ENCODE peak calls at places on chromosomes 12 and 14, in five cellular contexts. One of them, this sample, is unnamed.

GRCh38 chr14:59394268-59394667 is 70.9 kb downstream of the GPR135 start:
- DNase-seq in nephron progenitor cell: no peak
- DNase-seq in uterus: no peak
- DNase-seq in mesothelial cell of epicardium: no peak
- DNase-seq in HFFc6: no peak
- DNase-seq in this sample: no peak

GRCh38 chr12:4664111-4664510 is 15.2 kb downstream of the NDUFA9 start:
- DNase-seq in nephron progenitor cell: no peak
- DNase-seq in uterus: no peak
- DNase-seq in mesothelial cell of epicardium: no peak
- DNase-seq in HFFc6: peak; percentile 86
- DNase-seq in this sample: no peak

GRCh38 chr12:47312794-47313426 is 233.2 kb upstream of the AMIGO2 start:
- DNase-seq in nephron progenitor cell: no peak
- DNase-seq in uterus: no peak
- DNase-seq in mesothelial cell of epicardium: no peak
- DNase-seq in HFFc6: no peak
- DNase-seq in this sample: no peak

GRCh38 chr12:19852100-19852855 is 413.0 kb downstream of the AEBP2 start:
- DNase-seq in nephron progenitor cell: no peak
- DNase-seq in uterus: no peak
- DNase-seq in mesothelial cell of epicardium: no peak
- DNase-seq in HFFc6: no peak
- DNase-seq in this sample: no peak

GRCh38 chr12:64457036-64457435 is 5.1 kb downstream of the TBK1 start:
- DNase-seq in nephron progenitor cell: no peak
- DNase-seq in uterus: no peak
- DNase-seq in mesothelial cell of epicardium: no peak
- DNase-seq in HFFc6: no peak
- DNase-seq in this sample: no peak

GRCh38 chr12:12974211-12974610 is 22.2 kb upstream of the GPRC5D start:
- DNase-seq in nephron progenitor cell: no peak
- DNase-seq in uterus: no peak
- DNase-seq in mesothelial cell of epicardium: no peak
- DNase-seq in HFFc6: no peak
- DNase-seq in this sample: no peak

GRCh38 chr12:104865080-104865479 is 93.0 kb downstream of the SLC41A2 start:
- DNase-seq in nephron progenitor cell: no peak
- DNase-seq in uterus: no peak
- DNase-seq in mesothelial cell of epicardium: no peak
- DNase-seq in HFFc6: no peak
- DNase-seq in this sample: no peak

GRCh38 chr12:125245601-125246345 is 180.5 kb downstream of the AACS start:
- DNase-seq in nephron progenitor cell: no peak
- DNase-seq in uterus: no peak
- DNase-seq in mesothelial cell of epicardium: no peak
- DNase-seq in HFFc6: no peak
- DNase-seq in this sample: peak; percentile 14

GRCh38 chr14:35669782-35670181 is 135.8 kb downstream of the INSM2 start:
- DNase-seq in nephron progenitor cell: no peak
- DNase-seq in uterus: no peak
- DNase-seq in mesothelial cell of epicardium: no peak
- DNase-seq in HFFc6: peak; percentile 77
- DNase-seq in this sample: no peak

GRCh38 chr12:6958609-6959375 is 7.6 kb downstream of the PTPN6 start:
- DNase-seq in nephron progenitor cell: no peak
- DNase-seq in uterus: no peak
- DNase-seq in mesothelial cell of epicardium: no peak
- DNase-seq in HFFc6: no peak
- DNase-seq in this sample: no peak

GRCh38 chr14:103584326-103584915 is 21.7 kb downstream of the COA8 start:
- DNase-seq in nephron progenitor cell: no peak
- DNase-seq in uterus: no peak
- DNase-seq in mesothelial cell of epicardium: no peak
- DNase-seq in HFFc6: no peak
- DNase-seq in this sample: no peak

GRCh38 chr12:45731376-45731775 is 1.9 kb downstream of the ARID2 start:
- DNase-seq in nephron progenitor cell: no peak
- DNase-seq in uterus: no peak
- DNase-seq in mesothelial cell of epicardium: no peak
- DNase-seq in HFFc6: no peak
- DNase-seq in this sample: no peak

GRCh38 chr12:18998343-18999270 is 130.9 kb upstream of the PLEKHA5 start:
- DNase-seq in nephron progenitor cell: no peak
- DNase-seq in uterus: no peak
- DNase-seq in mesothelial cell of epicardium: no peak
- DNase-seq in HFFc6: peak; percentile 85
- DNase-seq in this sample: peak; percentile 73

GRCh38 chr14:94342334-94342934 is 19.3 kb upstream of the SERPINA6 start:
- DNase-seq in nephron progenitor cell: no peak
- DNase-seq in uterus: peak; percentile 76
- DNase-seq in mesothelial cell of epicardium: no peak
- DNase-seq in HFFc6: peak; percentile 92
- DNase-seq in this sample: peak; percentile 100

GRCh38 chr12:32661706-32662105 is 17.4 kb upstream of the DNM1L start:
- DNase-seq in nephron progenitor cell: no peak
- DNase-seq in uterus: no peak
- DNase-seq in mesothelial cell of epicardium: no peak
- DNase-seq in HFFc6: no peak
- DNase-seq in this sample: no peak

GRCh38 chr14:52283099-52283498 is 15.6 kb downstream of the PTGDR start:
- DNase-seq in nephron progenitor cell: no peak
- DNase-seq in uterus: no peak
- DNase-seq in mesothelial cell of epicardium: no peak
- DNase-seq in HFFc6: no peak
- DNase-seq in this sample: no peak

GRCh38 chr12:97560766-97561165 is 98.2 kb downstream of the RMST start:
- DNase-seq in nephron progenitor cell: no peak
- DNase-seq in uterus: no peak
- DNase-seq in mesothelial cell of epicardium: no peak
- DNase-seq in HFFc6: no peak
- DNase-seq in this sample: no peak

GRCh38 chr12:31465002-31465401 is 125.9 kb downstream of the DENND5B start:
- DNase-seq in nephron progenitor cell: no peak
- DNase-seq in uterus: no peak
- DNase-seq in mesothelial cell of epicardium: no peak
- DNase-seq in HFFc6: no peak
- DNase-seq in this sample: no peak

GRCh38 chr12:50848963-50849362 is 6.2 kb downstream of the TMPRSS12 start:
- DNase-seq in nephron progenitor cell: no peak
- DNase-seq in uterus: no peak
- DNase-seq in mesothelial cell of epicardium: no peak
- DNase-seq in HFFc6: no peak
- DNase-seq in this sample: no peak

GRCh38 chr12:82357340-82357739 is 847 bp downstream of the CCDC59 start:
- DNase-seq in nephron progenitor cell: no peak
- DNase-seq in uterus: no peak
- DNase-seq in mesothelial cell of epicardium: no peak
- DNase-seq in HFFc6: no peak
- DNase-seq in this sample: no peak

GRCh38 chr12:54213084-54213483 is 24.3 kb upstream of the SMUG1 start:
- DNase-seq in nephron progenitor cell: no peak
- DNase-seq in uterus: no peak
- DNase-seq in mesothelial cell of epicardium: no peak
- DNase-seq in HFFc6: peak; percentile 12
- DNase-seq in this sample: no peak

GRCh38 chr12:129901256-129901655 is 2.6 kb downstream of the TMEM132D start:
- DNase-seq in nephron progenitor cell: no peak
- DNase-seq in uterus: no peak
- DNase-seq in mesothelial cell of epicardium: no peak
- DNase-seq in HFFc6: no peak
- DNase-seq in this sample: no peak

GRCh38 chr12:27505771-27506170 is 18.2 kb upstream of the PPFIBP1 start:
- DNase-seq in nephron progenitor cell: no peak
- DNase-seq in uterus: no peak
- DNase-seq in mesothelial cell of epicardium: no peak
- DNase-seq in HFFc6: no peak
- DNase-seq in this sample: no peak

GRCh38 chr12:15192721-15193120 is 28.5 kb downstream of the RERG start:
- DNase-seq in nephron progenitor cell: no peak
- DNase-seq in uterus: no peak
- DNase-seq in mesothelial cell of epicardium: no peak
- DNase-seq in HFFc6: no peak
- DNase-seq in this sample: no peak

GRCh38 chr12:106113042-106113441 is 25.7 kb downstream of the NUAK1 start:
- DNase-seq in nephron progenitor cell: no peak
- DNase-seq in uterus: no peak
- DNase-seq in mesothelial cell of epicardium: no peak
- DNase-seq in HFFc6: peak; percentile 62
- DNase-seq in this sample: no peak

GRCh38 chr12:27221625-27222387 is 22.3 kb upstream of the STK38L start:
- DNase-seq in nephron progenitor cell: no peak
- DNase-seq in uterus: no peak
- DNase-seq in mesothelial cell of epicardium: no peak
- DNase-seq in HFFc6: no peak
- DNase-seq in this sample: no peak

GRCh38 chr12:131388164-131388795 is 322.6 kb upstream of the SFSWAP start:
- DNase-seq in nephron progenitor cell: no peak
- DNase-seq in uterus: no peak
- DNase-seq in mesothelial cell of epicardium: no peak
- DNase-seq in HFFc6: no peak
- DNase-seq in this sample: no peak

GRCh38 chr12:65765436-65765813 is 58.9 kb upstream of the HMGA2 start:
- DNase-seq in nephron progenitor cell: no peak
- DNase-seq in uterus: no peak
- DNase-seq in mesothelial cell of epicardium: no peak
- DNase-seq in HFFc6: peak; percentile 50
- DNase-seq in this sample: peak; percentile 81

GRCh38 chr14:68793734-68794129 is 865 bp upstream of the ZFP36L1 start:
- DNase-seq in nephron progenitor cell: no peak
- DNase-seq in uterus: no peak
- DNase-seq in mesothelial cell of epicardium: no peak
- DNase-seq in HFFc6: no peak
- DNase-seq in this sample: no peak
- TF ChIP-seq CTCF in nephron progenitor cell: no peak
- TF ChIP-seq CTCF in uterus: no peak
- TF ChIP-seq CTCF in mesothelial cell of epicardium: no peak
- TF ChIP-seq CTCF in HFFc6: no peak
- TF ChIP-seq CTCF in this sample: no peak

GRCh38 chr14:65320661-65321308 is 91.7 kb upstream of the FUT8 start:
- DNase-seq in nephron progenitor cell: no peak
- DNase-seq in uterus: no peak
- DNase-seq in mesothelial cell of epicardium: no peak
- DNase-seq in HFFc6: no peak
- DNase-seq in this sample: no peak
- TF ChIP-seq CTCF in nephron progenitor cell: no peak
- TF ChIP-seq CTCF in uterus: no peak
- TF ChIP-seq CTCF in mesothelial cell of epicardium: no peak
- TF ChIP-seq CTCF in HFFc6: no peak
- TF ChIP-seq CTCF in this sample: no peak

DNA sequence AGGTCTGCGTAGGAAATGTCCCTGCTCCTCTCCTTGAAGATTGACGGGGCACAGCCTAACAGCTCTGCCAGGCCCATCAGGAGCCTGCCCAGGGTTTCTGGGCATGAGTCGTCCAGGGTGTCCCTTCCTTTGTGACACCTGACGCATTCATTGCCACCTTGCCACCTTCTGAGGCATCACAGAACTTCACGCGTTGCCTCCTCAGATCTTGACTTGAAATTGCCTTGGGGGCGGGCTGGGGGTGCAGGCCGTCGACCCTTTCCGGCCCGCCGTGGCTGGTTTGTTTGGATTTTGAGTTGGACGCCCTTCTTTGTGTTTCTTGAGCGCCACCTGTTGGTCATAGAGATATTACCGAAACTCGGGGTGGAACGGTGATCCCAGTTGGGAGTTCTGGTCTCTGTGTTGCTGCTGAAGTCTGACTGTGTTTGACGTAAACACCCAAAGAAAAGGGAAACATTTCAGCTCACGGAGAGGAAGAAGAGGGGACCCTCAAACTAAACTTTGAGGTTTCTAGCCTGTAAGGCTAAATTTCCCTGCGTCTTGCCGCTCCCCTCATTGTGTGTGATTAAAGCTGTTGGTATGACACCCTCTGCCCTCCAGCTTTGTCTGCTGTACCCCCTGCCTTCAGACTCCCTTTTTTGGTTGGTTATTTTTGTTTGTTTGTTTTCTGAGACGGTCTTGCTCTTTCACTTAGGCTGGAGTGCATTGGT is 44.6 kb downstream of the MLXIP start:
- DNase-seq in nephron progenitor cell: peak; percentile 85
- DNase-seq in uterus: peak; percentile 79
- DNase-seq in mesothelial cell of epicardium: no peak
- DNase-seq in HFFc6: peak; percentile 61
- DNase-seq in this sample: peak; percentile 75
- TF ChIP-seq CTCF in nephron progenitor cell: peak; percentile 71
- TF ChIP-seq CTCF in uterus: peak; percentile 89
- TF ChIP-seq CTCF in mesothelial cell of epicardium: peak; percentile 84
- TF ChIP-seq CTCF in HFFc6: peak; percentile 94
- TF ChIP-seq CTCF in this sample: peak; percentile 68

GRCh38 chr12:115467531-115467930 is 783.6 kb upstream of the TBX3 start:
- DNase-seq in nephron progenitor cell: no peak
- DNase-seq in uterus: no peak
- DNase-seq in mesothelial cell of epicardium: no peak
- DNase-seq in HFFc6: peak; percentile 19
- DNase-seq in this sample: no peak

GRCh38 chr12:115470977-115471376 is 787.0 kb upstream of the TBX3 start:
- DNase-seq in nephron progenitor cell: no peak
- DNase-seq in uterus: no peak
- DNase-seq in mesothelial cell of epicardium: no peak
- DNase-seq in HFFc6: no peak
- DNase-seq in this sample: no peak

GRCh38 chr12:115466076-115466475 is 782.1 kb upstream of the TBX3 start:
- DNase-seq in nephron progenitor cell: no peak
- DNase-seq in uterus: no peak
- DNase-seq in mesothelial cell of epicardium: no peak
- DNase-seq in HFFc6: no peak
- DNase-seq in this sample: no peak

GRCh38 chr12:115470526-115470925 is 786.6 kb upstream of the TBX3 start:
- DNase-seq in nephron progenitor cell: no peak
- DNase-seq in uterus: no peak
- DNase-seq in mesothelial cell of epicardium: no peak
- DNase-seq in HFFc6: no peak
- DNase-seq in this sample: no peak

GRCh38 chr12:115468087-115468510 is 784.1 kb upstream of the TBX3 start:
- DNase-seq in nephron progenitor cell: no peak
- DNase-seq in uterus: no peak
- DNase-seq in mesothelial cell of epicardium: no peak
- DNase-seq in HFFc6: peak; percentile 45
- DNase-seq in this sample: peak; percentile 17
- TF ChIP-seq CTCF in nephron progenitor cell: no peak
- TF ChIP-seq CTCF in uterus: no peak
- TF ChIP-seq CTCF in mesothelial cell of epicardium: no peak
- TF ChIP-seq CTCF in HFFc6: peak; percentile 64
- TF ChIP-seq CTCF in this sample: peak; percentile 29